ENCODE peak calls at places on chromosomes 5 and 9, in five cellular contexts. Z is mammary epithelial cell, L is cardiac fibroblast, G is adrenal gland, Q is fibroblast of pulmonary artery. Y is an unnamed sample.

GRCh38 chr9:91564081-91564670 is 140.5 kb upstream of the NFIL3 start:
- DNase-seq in G (no peak), Z (no peak), L (no peak), Q (no peak), Y (no peak)

GRCh38 chr5:72860499-72860898 is 44.0 kb downstream of the TNPO1 start:
- DNase-seq in L (peak; percentile 70), Z (no peak), G (no peak), Q (peak; percentile 64), Y (no peak)

GRCh38 chr5:171689853-171690417 is 95.7 kb upstream of the SMIM23 start:
- DNase-seq in L (no peak), Q (no peak), G (no peak), Z (no peak), Y (no peak)

GRCh38 chr5:168991311-168991710 is 309.6 kb downstream of the SLIT3 start:
- DNase-seq in G (no peak), Z (peak; percentile 63), L (no peak), Q (no peak), Y (no peak)

GRCh38 chr9:128034821-128035764 is 32.0 kb downstream of the NAIF1 start:
- DNase-seq in L (peak; percentile 90), G (peak; percentile 87), Z (peak; percentile 80), Q (peak; percentile 91), Y (peak; percentile 80)

GRCh38 chr9:131262327-131263032 is 13.8 kb downstream of the FAM78A start:
- DNase-seq in G (no peak), L (no peak), Q (no peak), Z (no peak), Y (no peak)

GRCh38 chr9:80061096-80061495 is 489.3 kb downstream of the TLE4 start:
- DNase-seq in Q (no peak), G (no peak), Z (no peak), L (peak; percentile 56), Y (no peak)

GRCh38 chr9:137444106-137444790 is 3.1 kb upstream of the ENTPD8 start:
- DNase-seq in G (no peak), Z (no peak), Q (no peak), L (no peak), Y (no peak)

GRCh38 chr5:151405334-151405872 is 42.0 kb upstream of the SLC36A1 start:
- DNase-seq in Z (no peak), G (no peak), Q (no peak), L (no peak), Y (no peak)

GRCh38 chr9:9791621-9792020 is 821.2 kb downstream of the PTPRD start:
- DNase-seq in Z (no peak), G (no peak), Q (peak; percentile 16), L (peak; percentile 7), Y (no peak)

GRCh38 chr5:112735702-112736101 is 2.0 kb upstream of the APC start:
- DNase-seq in L (peak; percentile 89), Z (peak; percentile 22), G (no peak), Q (peak; percentile 50), Y (no peak)

GRCh38 chr9:14221558-14221957 is 92.4 kb downstream of the NFIB start:
- DNase-seq in G (no peak), L (peak; percentile 80), Z (peak; percentile 70), Q (peak; percentile 85), Y (no peak)

GRCh38 chr9:35736201-35736633 is 3.8 kb downstream of the CREB3 start:
- DNase-seq in Z (peak; percentile 67), G (peak; percentile 88), L (peak; percentile 88), Q (peak; percentile 88), Y (peak; percentile 69)

GRCh38 chr9:98230354-98230753 is 25.1 kb downstream of the TBC1D2 start:
- DNase-seq in Q (no peak), G (no peak), Z (no peak), L (no peak), Y (no peak)
- H3K4me3 ChIP-seq in Q (no peak overlapping the region), G (no peak overlapping the region), Z (no peak overlapping the region), L (no peak overlapping the region), Y (no peak overlapping the region)

GRCh38 chr5:129387944-129388343 is 72.2 kb upstream of the ADAMTS19 start:
- DNase-seq in L (no peak), G (no peak), Z (no peak), Q (no peak), Y (no peak)

GRCh38 chr5:129382921-129383672 is 77.0 kb upstream of the ADAMTS19 start:
- DNase-seq in Q (peak; percentile 69), G (no peak), Z (no peak), L (peak; percentile 71), Y (no peak)

GRCh38 chr5:129379406-129379805 is 80.7 kb upstream of the ADAMTS19 start:
- DNase-seq in L (peak; percentile 32), Z (peak; percentile 59), G (no peak), Q (peak; percentile 39), Y (no peak)

GRCh38 chr5:129378961-129379360 is 81.1 kb upstream of the ADAMTS19 start:
- DNase-seq in G (no peak), L (no peak), Q (no peak), Z (no peak), Y (no peak)

DNA sequence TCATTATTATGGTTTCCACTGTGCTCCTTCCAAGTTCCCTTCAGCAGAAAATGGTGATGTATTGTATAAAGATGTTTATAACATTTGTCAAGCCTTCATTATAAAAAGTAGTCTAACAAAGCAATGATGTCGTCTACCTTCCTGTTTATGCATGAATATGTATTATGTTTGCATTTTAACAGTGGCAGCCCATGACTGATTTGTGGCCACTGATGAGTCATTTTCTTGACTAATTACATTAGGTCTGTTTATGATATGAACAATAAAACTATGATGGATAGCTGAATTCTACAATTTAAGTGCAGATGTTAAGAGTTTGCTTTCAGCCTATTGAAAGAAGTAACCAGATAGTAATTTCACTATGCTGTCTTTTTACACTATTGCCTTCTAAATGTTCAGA is 75.4 kb upstream of the ADAMTS19 start:
- DNase-seq in Z (no peak), G (no peak), L (peak; percentile 22), Q (no peak), Y (no peak)
- H3K4me3 ChIP-seq in Z (no peak overlapping the region), G (no peak overlapping the region), L (no peak overlapping the region), Q (no peak overlapping the region), Y (no peak overlapping the region)

DNA sequence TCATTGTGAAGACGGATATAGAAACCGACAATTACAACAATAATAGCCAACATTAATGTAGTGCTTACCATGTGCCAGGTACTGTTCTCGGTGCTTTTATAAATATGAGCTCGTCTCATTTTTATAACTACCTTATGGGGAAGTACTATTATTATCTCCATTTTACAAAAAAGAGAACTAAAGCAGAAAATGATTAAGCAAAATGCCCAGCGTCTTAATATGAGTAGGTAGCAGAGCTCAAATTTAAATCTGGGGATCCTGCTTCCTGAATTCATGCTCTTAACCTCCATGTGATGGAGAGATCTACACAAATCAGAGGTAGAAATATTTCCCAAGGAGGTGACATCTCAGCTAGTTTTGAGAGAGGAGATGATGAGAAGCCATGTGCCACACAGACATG is 256.9 kb downstream of the TRIM32 start:
- DNase-seq in Q (no peak), L (no peak), G (no peak), Z (no peak), Y (no peak)
- H3K4me3 ChIP-seq in Q (no peak overlapping the region), L (no peak overlapping the region), G (no peak overlapping the region), Z (no peak overlapping the region), Y (no peak overlapping the region)

GRCh38 chr5:43033845-43034590 is 6.1 kb downstream of the ANXA2R start:
- DNase-seq in G (no peak), Z (no peak), L (no peak), Q (peak; percentile 35), Y (no peak)
- H3K4me3 ChIP-seq in G (no peak overlapping the region), Z (no peak overlapping the region), L (peak overlapping the region; percentile 25), Q (peak overlapping the region; percentile 44), Y (no peak overlapping the region)

GRCh38 chr9:122347348-122348287 is 23.2 kb upstream of the PTGS1 start:
- DNase-seq in Q (peak; percentile 45), G (no peak), Z (peak; percentile 50), L (peak; percentile 48), Y (no peak)
- H3K4me3 ChIP-seq in Q (peak overlapping the region; percentile 51), G (no peak overlapping the region), Z (peak overlapping the region; percentile 66), L (peak overlapping the region; percentile 46), Y (no peak overlapping the region)

DNA sequence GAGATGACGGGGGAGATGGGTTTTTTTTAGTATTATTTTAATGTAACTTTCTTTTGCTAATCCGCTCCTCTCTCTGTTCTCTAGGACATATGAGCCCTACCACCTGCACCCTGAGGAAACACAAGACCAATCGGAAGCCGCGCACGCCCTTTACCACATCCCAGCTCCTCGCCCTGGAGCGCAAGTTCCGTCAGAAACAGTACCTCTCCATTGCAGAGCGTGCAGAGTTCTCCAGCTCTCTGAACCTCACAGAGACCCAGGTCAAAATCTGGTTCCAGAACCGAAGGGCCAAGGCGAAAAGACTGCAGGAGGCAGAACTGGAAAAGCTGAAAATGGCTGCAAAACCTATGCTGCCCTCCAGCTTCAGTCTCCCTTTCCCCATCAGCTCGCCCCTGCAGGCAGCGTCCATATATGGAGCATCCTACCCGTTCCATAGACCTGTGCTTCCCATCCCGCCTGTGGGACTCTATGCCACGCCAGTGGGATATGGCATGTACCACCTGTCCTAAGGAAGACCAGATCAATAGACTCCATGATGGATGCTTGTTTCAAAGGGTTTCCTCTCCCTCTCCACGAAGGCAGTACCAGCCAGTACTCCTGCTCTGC is 4.8 kb downstream of the MSX2 start:
- DNase-seq in G (no peak), Z (no peak), Q (no peak), L (no peak), Y (no peak)
- H3K4me3 ChIP-seq in G (no peak overlapping the region), Z (no peak overlapping the region), Q (no peak overlapping the region), L (no peak overlapping the region), Y (no peak overlapping the region)

GRCh38 chr5:54520940-54521339 is 3.4 kb downstream of the SNX18 start:
- DNase-seq in Z (no peak), Q (no peak), G (no peak), L (peak; percentile 50), Y (no peak)
- H3K4me3 ChIP-seq in Z (peak overlapping the region; percentile 50), Q (peak overlapping the region; percentile 67), G (no peak overlapping the region), L (peak overlapping the region; percentile 65), Y (peak overlapping the region; percentile 44)

GRCh38 chr9:130172161-130172857 is at the start of gene NCS1:
- DNase-seq in Q (peak; percentile 63), L (peak; percentile 55), Z (peak; percentile 51), G (peak; percentile 89), Y (peak; percentile 12)

GRCh38 chr9:130173462-130173876 is 1.3 kb downstream of the NCS1 start:
- DNase-seq in L (no peak), Q (peak; percentile 22), G (no peak), Z (no peak), Y (no peak)

GRCh38 chr9:130172858-130173461 is 756 bp downstream of the NCS1 start:
- DNase-seq in G (peak; percentile 65), L (no peak), Q (no peak), Z (no peak), Y (no peak)

GRCh38 chr9:130174025-130174424 is 1.8 kb downstream of the NCS1 start:
- DNase-seq in Z (no peak), G (no peak), Q (no peak), L (no peak), Y (no peak)

GRCh38 chr9:130171226-130172148 is 717 bp upstream of the NCS1 start:
- DNase-seq in Q (no peak), L (no peak), G (peak; percentile 57), Z (no peak), Y (no peak)
- H3K4me3 ChIP-seq in Q (peak overlapping the region; percentile 38), L (peak overlapping the region; percentile 31), G (no peak overlapping the region), Z (peak overlapping the region; percentile 47), Y (no peak overlapping the region)